ENCODE peak calls at places on chromosomes 4 and X, in six cellular contexts. One of them, this sample, is unnamed. For H3K36me3 and H3K9me3, the result is how much of the 10 kb centered on the place peaks cover.

GRCh38 chr4:144709159-144709558 is 63.2 kb downstream of the HHIP start:
- DNase-seq in GM23248: peak
- DNase-seq in body of pancreas: no peak
- DNase-seq in breast epithelium: no peak
- DNase-seq in CD8-positive, alpha-beta memory T cell: no peak
- DNase-seq in PC-3: peak
- DNase-seq in this sample: no peak

GRCh38 chr4:152064753-152065152 is 303.9 kb upstream of the GATB start:
- DNase-seq in CD8-positive, alpha-beta memory T cell: no peak
- DNase-seq in body of pancreas: no peak
- DNase-seq in PC-3: no peak
- DNase-seq in breast epithelium: no peak
- DNase-seq in GM23248: no peak
- DNase-seq in this sample: no peak

GRCh38 chrX:20217279-20217678 is 49.4 kb downstream of the RPS6KA3 start:
- DNase-seq in PC-3: peak
- DNase-seq in CD8-positive, alpha-beta memory T cell: no peak
- DNase-seq in breast epithelium: no peak
- DNase-seq in GM23248: peak
- DNase-seq in body of pancreas: no peak
- DNase-seq in this sample: no peak

GRCh38 chrX:124401696-124402095 is 55.3 kb downstream of the SH2D1A start:
- DNase-seq in CD8-positive, alpha-beta memory T cell: no peak
- DNase-seq in GM23248: no peak
- DNase-seq in body of pancreas: peak
- DNase-seq in PC-3: no peak
- DNase-seq in breast epithelium: no peak
- DNase-seq in this sample: no peak

GRCh38 chr4:36255575-36255974 is 11.3 kb upstream of the ARAP2 start:
- DNase-seq in PC-3: no peak
- DNase-seq in GM23248: no peak
- DNase-seq in breast epithelium: no peak
- DNase-seq in body of pancreas: no peak
- DNase-seq in CD8-positive, alpha-beta memory T cell: peak
- DNase-seq in this sample: peak

GRCh38 chrX:136336623-136337022 is 35.9 kb downstream of the ADGRG4 start:
- DNase-seq in body of pancreas: no peak
- DNase-seq in breast epithelium: no peak
- DNase-seq in GM23248: no peak
- DNase-seq in PC-3: no peak
- DNase-seq in CD8-positive, alpha-beta memory T cell: no peak
- DNase-seq in this sample: no peak

GRCh38 chrX:150704030-150704613 is 10.9 kb downstream of the MTMR1 start:
- DNase-seq in body of pancreas: peak
- DNase-seq in PC-3: peak
- DNase-seq in breast epithelium: no peak
- DNase-seq in GM23248: peak
- DNase-seq in CD8-positive, alpha-beta memory T cell: no peak
- DNase-seq in this sample: no peak

GRCh38 chrX:109684136-109684535 is 48.9 kb downstream of the ACSL4 start:
- DNase-seq in GM23248: peak
- DNase-seq in CD8-positive, alpha-beta memory T cell: no peak
- DNase-seq in body of pancreas: no peak
- DNase-seq in PC-3: no peak
- DNase-seq in breast epithelium: no peak
- DNase-seq in this sample: no peak

GRCh38 chrX:18617351-18617750 is 54.6 kb downstream of the RS1 start:
- DNase-seq in breast epithelium: no peak
- DNase-seq in PC-3: peak
- DNase-seq in body of pancreas: peak
- DNase-seq in CD8-positive, alpha-beta memory T cell: no peak
- DNase-seq in GM23248: peak
- DNase-seq in this sample: no peak

GRCh38 chrX:86711531-86712180 is 563.4 kb downstream of the DACH2 start:
- DNase-seq in PC-3: no peak
- DNase-seq in CD8-positive, alpha-beta memory T cell: no peak
- DNase-seq in GM23248: no peak
- DNase-seq in body of pancreas: no peak
- DNase-seq in breast epithelium: no peak
- DNase-seq in this sample: no peak

GRCh38 chr4:47784222-47784621 is 53.6 kb downstream of the CORIN start:
- DNase-seq in GM23248: no peak
- DNase-seq in CD8-positive, alpha-beta memory T cell: no peak
- DNase-seq in breast epithelium: no peak
- DNase-seq in PC-3: no peak
- DNase-seq in body of pancreas: no peak
- DNase-seq in this sample: no peak

GRCh38 chr4:38154681-38155588 is 194.7 kb downstream of the PTTG2 start:
- DNase-seq in PC-3: no peak
- DNase-seq in GM23248: peak
- DNase-seq in body of pancreas: peak
- DNase-seq in breast epithelium: no peak
- DNase-seq in CD8-positive, alpha-beta memory T cell: no peak
- DNase-seq in this sample: peak

GRCh38 chrX:15714529-15714928 is 23.5 kb upstream of the CA5B start:
- DNase-seq in CD8-positive, alpha-beta memory T cell: no peak
- DNase-seq in PC-3: peak
- DNase-seq in GM23248: no peak
- DNase-seq in breast epithelium: no peak
- DNase-seq in body of pancreas: peak
- DNase-seq in this sample: no peak

GRCh38 chrX:29826651-29827206 is 388.6 kb upstream of the MAGEB2 start:
- DNase-seq in body of pancreas: no peak
- DNase-seq in GM23248: no peak
- DNase-seq in CD8-positive, alpha-beta memory T cell: no peak
- DNase-seq in breast epithelium: no peak
- DNase-seq in PC-3: no peak
- DNase-seq in this sample: no peak

GRCh38 chr4:109332926-109333464 is 30.5 kb upstream of the COL25A1 start:
- DNase-seq in breast epithelium: no peak
- DNase-seq in GM23248: peak
- DNase-seq in CD8-positive, alpha-beta memory T cell: no peak
- DNase-seq in PC-3: no peak
- DNase-seq in body of pancreas: no peak
- DNase-seq in this sample: no peak

GRCh38 chr4:173288296-173288695 is 45.9 kb downstream of the HMGB2 start:
- DNase-seq in PC-3: peak
- DNase-seq in CD8-positive, alpha-beta memory T cell: peak
- DNase-seq in body of pancreas: peak
- DNase-seq in breast epithelium: no peak
- DNase-seq in GM23248: peak
- DNase-seq in this sample: peak

GRCh38 chr4:11783588-11783987 is 354.9 kb upstream of the HS3ST1 start:
- DNase-seq in breast epithelium: no peak
- DNase-seq in CD8-positive, alpha-beta memory T cell: no peak
- DNase-seq in GM23248: no peak
- DNase-seq in body of pancreas: no peak
- DNase-seq in PC-3: peak
- DNase-seq in this sample: no peak

GRCh38 chr4:52051213-52051614 is at the start of gene SPATA18:
- DNase-seq in body of pancreas: peak
- DNase-seq in PC-3: no peak
- DNase-seq in CD8-positive, alpha-beta memory T cell: no peak
- DNase-seq in GM23248: peak
- DNase-seq in breast epithelium: peak
- DNase-seq in this sample: no peak

GRCh38 chr4:132818091-132818490 is 331.0 kb upstream of the PCDH10 start:
- DNase-seq in breast epithelium: no peak
- DNase-seq in CD8-positive, alpha-beta memory T cell: no peak
- DNase-seq in body of pancreas: no peak
- DNase-seq in GM23248: no peak
- DNase-seq in PC-3: no peak
- DNase-seq in this sample: no peak

GRCh38 chr4:166600264-166600663 is 634.0 kb downstream of the SPOCK3 start:
- DNase-seq in PC-3: no peak
- DNase-seq in body of pancreas: no peak
- DNase-seq in CD8-positive, alpha-beta memory T cell: no peak
- DNase-seq in breast epithelium: no peak
- DNase-seq in GM23248: no peak
- DNase-seq in this sample: no peak

GRCh38 chr4:183375156-183375555 is 52.9 kb upstream of the CLDN24 start:
- DNase-seq in CD8-positive, alpha-beta memory T cell: no peak
- DNase-seq in GM23248: no peak
- DNase-seq in body of pancreas: no peak
- DNase-seq in PC-3: no peak
- DNase-seq in breast epithelium: no peak
- DNase-seq in this sample: no peak
- H3K27ac ChIP-seq in CD8-positive, alpha-beta memory T cell: no peak
- H3K27ac ChIP-seq in GM23248: no peak
- H3K27ac ChIP-seq in body of pancreas: no peak
- H3K27ac ChIP-seq in PC-3: no peak
- H3K27ac ChIP-seq in breast epithelium: no peak
- H3K27ac ChIP-seq in this sample: no peak

DNA sequence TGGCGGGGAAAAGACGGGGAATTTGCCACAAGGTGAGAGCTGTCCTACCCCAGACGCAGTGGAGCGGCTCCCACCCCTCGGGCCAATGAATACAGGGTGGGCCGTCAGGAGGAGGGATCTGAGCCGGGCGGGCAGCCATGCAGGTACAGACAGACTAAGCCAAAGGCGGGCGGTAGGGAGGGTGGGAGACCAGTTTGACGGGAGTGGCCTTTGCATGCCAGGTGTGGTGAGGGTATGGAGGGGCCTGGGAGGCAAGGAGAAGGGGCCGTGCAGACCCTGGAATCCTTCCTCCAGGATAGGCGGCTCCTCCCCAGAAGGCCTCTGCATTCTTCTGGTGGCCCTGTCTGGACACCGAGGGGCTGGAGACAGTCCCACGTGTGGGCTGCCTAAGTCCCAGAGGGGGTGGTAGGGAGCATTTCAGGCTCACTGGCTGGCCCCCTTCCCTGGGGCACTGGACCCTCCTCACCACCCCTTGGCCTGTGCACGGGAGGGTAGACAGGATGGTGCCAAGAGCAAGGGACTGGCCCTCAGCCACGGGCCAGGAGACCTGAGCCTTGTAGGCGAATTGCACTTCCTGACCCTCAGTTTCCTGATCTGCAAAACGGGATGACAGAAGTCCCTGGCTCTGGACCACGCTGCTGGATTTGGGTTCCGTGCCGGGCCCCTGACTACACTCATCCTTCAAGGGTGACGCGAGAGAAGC is 2.8 kb downstream of the SH3BP2 start:
- DNase-seq in body of pancreas: no peak
- DNase-seq in CD8-positive, alpha-beta memory T cell: no peak
- DNase-seq in PC-3: no peak
- DNase-seq in GM23248: no peak
- DNase-seq in breast epithelium: peak
- DNase-seq in this sample: no peak
- H3K36me3 ChIP-seq in body of pancreas: under half
- H3K36me3 ChIP-seq in CD8-positive, alpha-beta memory T cell: under half
- H3K36me3 ChIP-seq in PC-3: under half
- H3K36me3 ChIP-seq in GM23248: under half
- H3K36me3 ChIP-seq in breast epithelium: under half
- H3K36me3 ChIP-seq in this sample: under half

DNA sequence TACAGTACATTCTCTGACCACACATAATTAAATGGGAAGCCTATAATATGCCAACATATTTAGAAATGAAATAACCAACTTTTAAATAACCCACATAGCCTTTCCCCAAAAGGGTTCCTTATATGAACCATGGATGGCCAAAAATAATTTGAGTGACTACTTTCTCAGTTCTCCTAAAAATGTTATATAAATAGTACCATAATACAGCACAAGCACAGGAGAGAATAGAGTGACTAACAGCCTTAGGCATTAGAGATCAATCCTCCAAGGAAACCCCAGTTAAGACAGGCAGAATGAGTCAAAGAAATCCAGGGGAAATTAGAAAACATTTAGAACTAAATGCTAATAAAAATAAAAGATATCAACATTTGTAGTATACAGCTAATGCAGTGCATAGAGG is 50.2 kb downstream of the ANKRD17 start:
- DNase-seq in breast epithelium: no peak
- DNase-seq in PC-3: peak
- DNase-seq in GM23248: peak
- DNase-seq in body of pancreas: no peak
- DNase-seq in CD8-positive, alpha-beta memory T cell: no peak
- DNase-seq in this sample: no peak
- H3K9me3 ChIP-seq in breast epithelium: under half
- H3K9me3 ChIP-seq in PC-3: under half
- H3K9me3 ChIP-seq in GM23248: under half
- H3K9me3 ChIP-seq in body of pancreas: under half
- H3K9me3 ChIP-seq in CD8-positive, alpha-beta memory T cell: under half
- H3K9me3 ChIP-seq in this sample: under half

GRCh38 chr4:31461425-31461824 is 741.3 kb downstream of the PCDH7 start:
- DNase-seq in GM23248: peak
- DNase-seq in PC-3: peak
- DNase-seq in body of pancreas: no peak
- DNase-seq in breast epithelium: no peak
- DNase-seq in CD8-positive, alpha-beta memory T cell: no peak
- DNase-seq in this sample: no peak
- H3K27ac ChIP-seq in GM23248: no peak
- H3K27ac ChIP-seq in PC-3: peak
- H3K27ac ChIP-seq in body of pancreas: no peak
- H3K27ac ChIP-seq in breast epithelium: no peak
- H3K27ac ChIP-seq in CD8-positive, alpha-beta memory T cell: no peak
- H3K27ac ChIP-seq in this sample: no peak

GRCh38 chr4:176229645-176230044 is 34.3 kb upstream of the SPATA4 start:
- DNase-seq in CD8-positive, alpha-beta memory T cell: no peak
- DNase-seq in breast epithelium: no peak
- DNase-seq in body of pancreas: no peak
- DNase-seq in PC-3: no peak
- DNase-seq in GM23248: no peak
- DNase-seq in this sample: no peak
- H3K36me3 ChIP-seq in CD8-positive, alpha-beta memory T cell: under half
- H3K36me3 ChIP-seq in breast epithelium: under half
- H3K36me3 ChIP-seq in body of pancreas: under half
- H3K36me3 ChIP-seq in PC-3: under half
- H3K36me3 ChIP-seq in GM23248: under half
- H3K36me3 ChIP-seq in this sample: under half

DNA sequence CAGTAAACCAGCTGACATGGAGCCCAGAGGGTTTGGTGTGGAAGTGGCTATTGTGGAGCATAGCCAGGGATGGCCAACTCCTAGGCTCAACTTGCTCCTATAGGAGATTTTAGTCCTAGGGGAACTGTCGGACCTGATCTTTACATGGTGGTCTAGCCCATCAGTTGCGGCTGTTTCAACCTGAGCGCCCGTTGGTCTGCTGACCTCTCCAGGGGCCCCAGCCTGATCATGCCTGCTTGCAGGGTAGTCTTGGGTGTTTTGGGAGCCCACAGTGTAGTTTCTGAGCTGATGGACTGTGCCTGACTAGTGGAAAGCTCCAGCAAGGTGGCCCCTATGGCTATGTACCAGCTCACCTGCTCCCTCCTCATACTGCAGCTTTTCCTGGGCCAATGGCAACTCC is 597.0 kb downstream of the IQCM start:
- DNase-seq in PC-3: no peak
- DNase-seq in CD8-positive, alpha-beta memory T cell: no peak
- DNase-seq in breast epithelium: no peak
- DNase-seq in GM23248: no peak
- DNase-seq in body of pancreas: no peak
- DNase-seq in this sample: no peak
- H3K9me3 ChIP-seq in PC-3: under half
- H3K9me3 ChIP-seq in CD8-positive, alpha-beta memory T cell: under half
- H3K9me3 ChIP-seq in breast epithelium: under half
- H3K9me3 ChIP-seq in GM23248: under half
- H3K9me3 ChIP-seq in body of pancreas: under half
- H3K9me3 ChIP-seq in this sample: under half

This sample was measured in CD8-positive, alpha-beta T cell.